ENCODE peak calls at places on chromosomes 7 and 10, in six cellular contexts. F, K, D, L, E and R are unnamed samples.

GRCh38 chr10:97708976-97709745 is 4.4 kb upstream of the MARVELD1 start:
- DNase-seq in L (peak), K (peak), D (peak), F (no peak), E (no peak), R (peak)

GRCh38 chr7:149355390-149356048 is 93.5 kb downstream of the ZNF783 start:
- DNase-seq in E (no peak), F (no peak), K (no peak), L (no peak), D (no peak), R (no peak)

GRCh38 chr7:157827045-157827862 is 490.4 kb downstream of the DNAJB6 start:
- DNase-seq in E (no peak), F (no peak), D (no peak), K (no peak), L (no peak), R (no peak)

GRCh38 chr10:11265486-11265885 is 247.8 kb downstream of the CELF2 start:
- DNase-seq in F (no peak), D (no peak), L (no peak), E (no peak), K (no peak), R (no peak)

GRCh38 chr10:100847440-100847839 is 65.3 kb upstream of the SLF2 start:
- DNase-seq in E (no peak), F (no peak), D (no peak), K (no peak), L (no peak), R (no peak)

GRCh38 chr7:34070486-34071323 is 165.4 kb downstream of the BMPER start:
- DNase-seq in F (no peak), L (no peak), D (no peak), E (no peak), K (no peak), R (no peak)

GRCh38 chr10:95273393-95274312 is 17.1 kb downstream of the PDLIM1 start:
- DNase-seq in E (no peak), K (no peak), F (no peak), D (no peak), L (peak), R (no peak)

GRCh38 chr7:47422631-47423030 is 159.3 kb downstream of the TNS3 start:
- DNase-seq in L (no peak), F (no peak), E (no peak), D (no peak), K (no peak), R (no peak)

GRCh38 chr7:30117886-30118285 is 16.9 kb upstream of the MTURN start:
- DNase-seq in F (no peak), L (no peak), D (no peak), K (no peak), E (no peak), R (no peak)

GRCh38 chr10:64011871-64012714 is 490.9 kb downstream of the REEP3 start:
- DNase-seq in E (no peak), L (no peak), D (no peak), F (no peak), K (no peak), R (no peak)

GRCh38 chr7:38296059-38296857 is 22.8 kb upstream of the TARP start:
- DNase-seq in D (no peak), F (no peak), L (no peak), E (no peak), K (no peak), R (no peak)

GRCh38 chr7:38291650-38292049 is 18.2 kb upstream of the TARP start:
- DNase-seq in L (no peak), K (no peak), E (no peak), F (no peak), D (no peak), R (no peak)

GRCh38 chr7:38291117-38291647 is 17.7 kb upstream of the TARP start:
- DNase-seq in K (no peak), D (no peak), E (no peak), L (no peak), F (no peak), R (no peak)

GRCh38 chr7:38292442-38292841 is 19.0 kb upstream of the TARP start:
- DNase-seq in E (no peak), F (no peak), D (no peak), K (no peak), L (no peak), R (no peak)

DNA sequence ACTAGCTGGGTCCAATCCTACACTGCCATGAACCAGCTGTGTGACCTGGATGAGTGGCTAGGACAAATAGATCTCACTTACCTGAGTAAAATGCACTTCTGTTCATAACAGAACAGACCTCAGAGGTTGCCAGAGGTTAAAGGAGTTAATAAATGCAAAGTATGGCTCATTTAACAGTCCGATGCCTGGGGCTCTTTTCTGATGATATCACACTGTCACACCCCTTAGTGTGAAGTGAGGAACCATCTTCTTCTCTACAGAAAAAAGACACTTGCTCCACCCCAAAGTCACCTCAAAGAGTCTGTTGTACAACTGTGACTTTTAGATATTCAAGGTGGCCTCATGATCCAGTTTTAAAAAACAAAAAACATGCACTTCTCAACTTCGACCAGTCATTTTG is 21.5 kb upstream of the TARP start:
- DNase-seq in K (no peak), L (no peak), E (no peak), F (no peak), D (no peak), R (no peak)
- TF ChIP-seq EP300 in K (no peak), L (no peak), E (no peak), F (no peak), D (no peak), R (no peak)

DNA sequence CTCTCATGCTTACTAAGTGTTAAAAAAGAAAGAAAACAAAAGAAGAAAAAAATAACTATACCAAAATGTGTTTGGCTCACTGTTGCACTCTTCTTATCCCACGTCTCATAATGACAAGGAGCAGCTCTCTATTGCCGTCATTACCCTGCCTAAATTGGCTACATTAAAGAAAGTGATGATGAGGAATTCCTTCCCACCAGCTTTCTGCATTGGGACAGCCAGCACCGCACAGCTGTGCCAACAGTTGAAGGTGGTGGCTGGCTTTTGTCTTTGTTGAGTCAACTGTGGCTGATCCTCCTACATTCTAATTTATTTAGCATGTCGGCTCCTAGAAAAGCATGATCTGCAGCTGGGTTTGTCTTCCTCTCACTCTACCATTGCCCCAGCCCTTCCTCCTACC is 751.8 kb downstream of the KCNMA1 start:
- DNase-seq in D (no peak), K (no peak), E (no peak), L (no peak), F (no peak), R (no peak)
- TF ChIP-seq EP300 in D (no peak), K (no peak), E (no peak), L (peak), F (no peak), R (no peak)

GRCh38 chr7:491292-491957 is 28.2 kb downstream of the PDGFA start:
- DNase-seq in D (no peak), K (no peak), F (no peak), E (peak), L (no peak), R (no peak)

GRCh38 chr7:491958-492713 is 27.5 kb downstream of the PDGFA start:
- DNase-seq in K (no peak), D (no peak), L (no peak), F (no peak), E (peak), R (no peak)

GRCh38 chr7:492714-493065 is 27.0 kb downstream of the PDGFA start:
- DNase-seq in L (no peak), E (peak), K (no peak), F (no peak), D (no peak), R (no peak)

GRCh38 chr7:490461-491291 is 29.0 kb downstream of the PDGFA start:
- DNase-seq in L (no peak), E (no peak), F (no peak), K (no peak), D (no peak), R (no peak)

GRCh38 chr7:489876-490275 is 29.8 kb downstream of the PDGFA start:
- DNase-seq in E (no peak), K (no peak), L (no peak), D (no peak), F (no peak), R (no peak)
- TF ChIP-seq EP300 in E (no peak), K (no peak), L (no peak), D (no peak), F (no peak), R (no peak)

DNA sequence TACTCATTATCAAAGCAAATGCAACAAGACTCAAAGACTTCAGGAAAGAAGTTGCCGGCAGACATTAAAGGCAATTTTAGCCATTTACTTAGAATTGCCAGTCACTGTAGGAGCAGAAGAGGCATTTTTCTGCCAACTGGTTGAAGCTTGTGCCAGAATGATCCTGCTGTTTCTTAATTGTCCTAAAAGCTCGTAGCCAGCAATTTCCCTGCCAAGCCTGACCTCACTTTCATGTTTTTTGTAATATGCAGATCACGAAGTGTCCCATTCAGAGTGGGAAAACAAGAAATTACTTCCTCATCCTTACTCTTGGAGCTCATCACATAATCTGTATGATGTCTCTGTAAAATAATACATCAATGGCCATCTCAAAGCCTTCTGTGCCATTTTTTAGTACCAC is 130.9 kb upstream of the ANKRD1 start:
- DNase-seq in K (no peak), E (no peak), L (peak), D (peak), F (no peak), R (peak)
- TF ChIP-seq EP300 in K (no peak), E (no peak), L (no peak), D (no peak), F (no peak), R (no peak)

DNA sequence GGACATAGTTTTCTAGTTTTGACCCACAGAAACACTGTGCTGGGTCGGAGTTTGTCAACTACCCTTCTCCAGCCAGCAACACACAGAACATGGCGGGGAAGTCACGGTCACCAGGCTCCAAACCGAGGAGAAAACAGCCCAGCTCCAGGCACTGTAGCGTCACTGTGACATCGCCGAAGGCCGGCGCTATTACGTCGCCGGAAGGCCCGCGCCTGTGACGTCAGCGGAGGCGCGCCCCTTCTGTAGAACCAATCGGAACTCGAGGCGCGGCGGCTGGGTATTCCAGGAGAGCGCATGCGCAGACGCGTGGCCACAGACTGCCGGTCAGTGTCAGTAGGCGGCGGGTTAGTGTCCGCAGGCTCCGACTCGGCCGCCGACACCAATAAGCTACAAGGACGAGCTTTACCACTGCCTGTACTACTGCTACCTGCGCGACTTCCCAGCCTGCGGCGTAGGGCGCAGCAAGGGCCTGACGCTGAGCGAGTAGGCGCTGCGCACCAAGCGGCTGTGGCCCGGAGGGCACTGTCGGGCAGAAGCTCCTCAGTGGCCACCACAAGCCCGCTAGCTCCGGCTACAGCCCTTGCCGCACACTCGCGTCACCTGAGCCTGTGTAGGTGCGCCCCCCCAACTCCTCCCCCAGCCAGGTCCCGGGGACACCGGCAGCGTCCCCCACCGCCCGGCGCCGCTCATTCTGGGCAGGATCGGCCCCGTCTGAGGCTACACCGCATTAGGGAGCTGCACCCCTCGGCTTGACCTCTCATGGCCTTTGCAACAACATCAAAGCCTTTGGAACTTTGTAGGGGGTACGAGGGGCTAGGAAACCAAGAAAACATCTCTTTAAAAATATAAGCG is 35.1 kb upstream of the SRRM3 start:
- DNase-seq in E (peak), L (peak), K (peak), D (peak), F (peak), R (peak)
- TF ChIP-seq EP300 in E (peak), L (no peak), K (no peak), D (peak), F (no peak), R (peak)

DNA sequence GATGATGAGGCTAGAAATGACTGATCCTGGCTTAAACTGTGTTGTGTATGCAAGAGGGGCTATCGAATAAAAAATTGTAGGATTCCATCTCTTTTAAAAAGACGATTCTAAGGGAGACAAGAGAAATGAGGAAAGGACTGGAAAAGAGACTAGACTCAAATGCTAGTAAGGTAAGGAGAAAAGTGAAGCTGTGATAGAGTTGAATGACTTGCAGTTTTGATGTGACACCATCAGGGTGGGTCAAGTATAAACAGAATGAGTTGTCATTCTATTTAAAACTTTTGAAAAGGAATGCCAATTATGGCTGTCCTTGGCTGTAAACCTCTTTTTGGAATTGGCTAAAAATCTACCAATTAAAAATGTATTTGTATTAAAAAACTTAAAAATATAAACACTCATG is 184.5 kb upstream of the PHF14 start:
- DNase-seq in F (no peak), K (no peak), L (no peak), D (no peak), E (no peak), R (no peak)
- TF ChIP-seq EP300 in F (no peak), K (no peak), L (no peak), D (no peak), E (no peak), R (no peak)